ENCODE peak calls at places on chromosomes 16 and 17, in eight cellular contexts. One of them, this sample, is unnamed.

GRCh38 chr17:17412331-17412730 is 64.5 kb upstream of the MED9 start:
- DNase-seq in upper lobe of right lung: peak; percentile 2
- DNase-seq in A549: peak; percentile 52
- DNase-seq in OCI-LY7: no peak
- DNase-seq in left lung: no peak
- DNase-seq in BE2C: no peak
- DNase-seq in mucosa of descending colon: no peak
- DNase-seq in uterus: no peak
- DNase-seq in this sample: no peak

GRCh38 chr16:3173892-3174617 is 13.9 kb upstream of the OR1F1 start:
- DNase-seq in BE2C: peak; percentile 65
- DNase-seq in A549: peak; percentile 85
- DNase-seq in upper lobe of right lung: no peak
- DNase-seq in uterus: no peak
- DNase-seq in left lung: no peak
- DNase-seq in mucosa of descending colon: no peak
- DNase-seq in OCI-LY7: peak; percentile 81
- DNase-seq in this sample: no peak

GRCh38 chr17:57461082-57461481 is 204.8 kb downstream of the MSI2 start:
- DNase-seq in uterus: no peak
- DNase-seq in upper lobe of right lung: no peak
- DNase-seq in A549: no peak
- DNase-seq in left lung: no peak
- DNase-seq in mucosa of descending colon: no peak
- DNase-seq in BE2C: no peak
- DNase-seq in OCI-LY7: no peak
- DNase-seq in this sample: no peak

GRCh38 chr17:36014946-36015345 is 2.8 kb downstream of the CCL23 start:
- DNase-seq in uterus: no peak
- DNase-seq in BE2C: no peak
- DNase-seq in A549: no peak
- DNase-seq in mucosa of descending colon: no peak
- DNase-seq in upper lobe of right lung: no peak
- DNase-seq in OCI-LY7: no peak
- DNase-seq in left lung: no peak
- DNase-seq in this sample: no peak

GRCh38 chr16:86668136-86668535 is 89.8 kb downstream of the FOXL1 start:
- DNase-seq in left lung: no peak
- DNase-seq in OCI-LY7: no peak
- DNase-seq in mucosa of descending colon: no peak
- DNase-seq in upper lobe of right lung: no peak
- DNase-seq in uterus: no peak
- DNase-seq in BE2C: no peak
- DNase-seq in A549: peak; percentile 42
- DNase-seq in this sample: no peak

GRCh38 chr16:57743886-57744645 is 8.5 kb downstream of the KATNB1 start:
- DNase-seq in left lung: no peak
- DNase-seq in A549: no peak
- DNase-seq in mucosa of descending colon: no peak
- DNase-seq in upper lobe of right lung: no peak
- DNase-seq in uterus: no peak
- DNase-seq in BE2C: no peak
- DNase-seq in OCI-LY7: no peak
- DNase-seq in this sample: no peak

GRCh38 chr17:1042486-1042885 is 45.6 kb downstream of the TIMM22 start:
- DNase-seq in BE2C: no peak
- DNase-seq in OCI-LY7: no peak
- DNase-seq in A549: no peak
- DNase-seq in left lung: no peak
- DNase-seq in uterus: no peak
- DNase-seq in mucosa of descending colon: no peak
- DNase-seq in upper lobe of right lung: no peak
- DNase-seq in this sample: no peak

GRCh38 chr16:66304961-66305360 is 61.5 kb upstream of the CDH5 start:
- DNase-seq in OCI-LY7: no peak
- DNase-seq in upper lobe of right lung: no peak
- DNase-seq in left lung: peak; percentile 24
- DNase-seq in BE2C: no peak
- DNase-seq in A549: no peak
- DNase-seq in uterus: no peak
- DNase-seq in mucosa of descending colon: no peak
- DNase-seq in this sample: no peak

GRCh38 chr17:78979780-78980623 is at the start of gene LGALS3BP:
- DNase-seq in uterus: peak; percentile 83
- DNase-seq in upper lobe of right lung: peak; percentile 87
- DNase-seq in left lung: no peak
- DNase-seq in OCI-LY7: no peak
- DNase-seq in mucosa of descending colon: peak; percentile 84
- DNase-seq in A549: peak; percentile 45
- DNase-seq in BE2C: peak; percentile 99
- DNase-seq in this sample: no peak

GRCh38 chr17:75638893-75639292 is 5.7 kb downstream of the SMIM5 start:
- DNase-seq in BE2C: peak; percentile 20
- DNase-seq in mucosa of descending colon: no peak
- DNase-seq in upper lobe of right lung: peak; percentile 61
- DNase-seq in left lung: no peak
- DNase-seq in OCI-LY7: no peak
- DNase-seq in A549: no peak
- DNase-seq in uterus: no peak
- DNase-seq in this sample: no peak

GRCh38 chr17:16300554-16300953 is 52.7 kb downstream of the CENPV start:
- DNase-seq in A549: no peak
- DNase-seq in left lung: no peak
- DNase-seq in mucosa of descending colon: no peak
- DNase-seq in upper lobe of right lung: no peak
- DNase-seq in BE2C: no peak
- DNase-seq in uterus: no peak
- DNase-seq in OCI-LY7: no peak
- DNase-seq in this sample: no peak

GRCh38 chr17:3710951-3711383 is 12.7 kb upstream of the HASPIN start:
- DNase-seq in uterus: no peak
- DNase-seq in OCI-LY7: peak; percentile 96
- DNase-seq in upper lobe of right lung: no peak
- DNase-seq in left lung: no peak
- DNase-seq in BE2C: no peak
- DNase-seq in mucosa of descending colon: no peak
- DNase-seq in A549: no peak
- DNase-seq in this sample: peak; percentile 50

GRCh38 chr16:12158428-12158827 is 181.9 kb downstream of the SNX29 start:
- DNase-seq in left lung: no peak
- DNase-seq in upper lobe of right lung: peak; percentile 25
- DNase-seq in OCI-LY7: no peak
- DNase-seq in uterus: no peak
- DNase-seq in mucosa of descending colon: no peak
- DNase-seq in A549: no peak
- DNase-seq in BE2C: no peak
- DNase-seq in this sample: no peak

GRCh38 chr17:27345141-27345904 is 51.4 kb downstream of the WSB1 start:
- DNase-seq in OCI-LY7: no peak
- DNase-seq in BE2C: no peak
- DNase-seq in uterus: no peak
- DNase-seq in left lung: no peak
- DNase-seq in mucosa of descending colon: no peak
- DNase-seq in A549: no peak
- DNase-seq in upper lobe of right lung: no peak
- DNase-seq in this sample: no peak

GRCh38 chr17:37274432-37274831 is 101.4 kb upstream of the C17orf78 start:
- DNase-seq in BE2C: no peak
- DNase-seq in OCI-LY7: no peak
- DNase-seq in A549: no peak
- DNase-seq in uterus: no peak
- DNase-seq in upper lobe of right lung: no peak
- DNase-seq in mucosa of descending colon: no peak
- DNase-seq in left lung: no peak
- DNase-seq in this sample: no peak

GRCh38 chr16:14097182-14097951 is 26.2 kb downstream of the MRTFB start:
- DNase-seq in upper lobe of right lung: no peak
- DNase-seq in uterus: no peak
- DNase-seq in left lung: no peak
- DNase-seq in mucosa of descending colon: no peak
- DNase-seq in A549: no peak
- DNase-seq in OCI-LY7: no peak
- DNase-seq in BE2C: no peak
- DNase-seq in this sample: no peak

GRCh38 chr17:81064746-81065475 is 30.0 kb downstream of the BAIAP2 start:
- DNase-seq in upper lobe of right lung: no peak
- DNase-seq in OCI-LY7: no peak
- DNase-seq in BE2C: no peak
- DNase-seq in left lung: peak; percentile 61
- DNase-seq in A549: no peak
- DNase-seq in mucosa of descending colon: no peak
- DNase-seq in uterus: no peak
- DNase-seq in this sample: no peak

GRCh38 chr17:50049636-50050035 is 6.3 kb upstream of the ITGA3 start:
- DNase-seq in upper lobe of right lung: no peak
- DNase-seq in OCI-LY7: no peak
- DNase-seq in mucosa of descending colon: peak; percentile 4
- DNase-seq in left lung: no peak
- DNase-seq in A549: peak; percentile 37
- DNase-seq in uterus: no peak
- DNase-seq in BE2C: no peak
- DNase-seq in this sample: no peak

GRCh38 chr16:19709381-19710136 is 8.5 kb downstream of the KNOP1 start:
- DNase-seq in uterus: no peak
- DNase-seq in A549: no peak
- DNase-seq in upper lobe of right lung: no peak
- DNase-seq in left lung: peak; percentile 21
- DNase-seq in BE2C: no peak
- DNase-seq in mucosa of descending colon: no peak
- DNase-seq in OCI-LY7: no peak
- DNase-seq in this sample: no peak

GRCh38 chr17:72392056-72393010 is 271.5 kb downstream of the SOX9 start:
- DNase-seq in upper lobe of right lung: no peak
- DNase-seq in OCI-LY7: peak; percentile 22
- DNase-seq in A549: peak; percentile 78
- DNase-seq in left lung: no peak
- DNase-seq in BE2C: no peak
- DNase-seq in uterus: no peak
- DNase-seq in mucosa of descending colon: no peak
- DNase-seq in this sample: no peak

GRCh38 chr17:42248351-42249179 is 27.6 kb downstream of the STAT5B start:
- DNase-seq in mucosa of descending colon: no peak
- DNase-seq in A549: no peak
- DNase-seq in OCI-LY7: peak; percentile 86
- DNase-seq in BE2C: peak; percentile 80
- DNase-seq in left lung: peak; percentile 84
- DNase-seq in upper lobe of right lung: no peak
- DNase-seq in uterus: peak; percentile 78
- DNase-seq in this sample: peak; percentile 64

GRCh38 chr16:35447010-35447558 is 1987.7 kb downstream of the TP53TG3F start:
- DNase-seq in uterus: no peak
- DNase-seq in mucosa of descending colon: no peak
- DNase-seq in A549: no peak
- DNase-seq in upper lobe of right lung: no peak
- DNase-seq in OCI-LY7: no peak
- DNase-seq in left lung: no peak
- DNase-seq in BE2C: no peak
- DNase-seq in this sample: no peak
- H3K9me3 ChIP-seq in uterus: no peaks in the 10 kb centered on the region
- H3K9me3 ChIP-seq in mucosa of descending colon: peaks cover 82% of the 10 kb centered on the region
- H3K9me3 ChIP-seq in A549: peaks cover 9% of the 10 kb centered on the region
- H3K9me3 ChIP-seq in upper lobe of right lung: peaks cover 20% of the 10 kb centered on the region
- H3K9me3 ChIP-seq in OCI-LY7: peaks cover 16% of the 10 kb centered on the region
- H3K9me3 ChIP-seq in left lung: peaks cover 95% of the 10 kb centered on the region
- H3K9me3 ChIP-seq in BE2C: peaks cover 14% of the 10 kb centered on the region
- H3K9me3 ChIP-seq in this sample: no peaks in the 10 kb centered on the region

GRCh38 chr16:78200023-78200389 is 100.6 kb downstream of the WWOX start:
- DNase-seq in uterus: no peak
- DNase-seq in left lung: no peak
- DNase-seq in BE2C: no peak
- DNase-seq in OCI-LY7: no peak
- DNase-seq in mucosa of descending colon: no peak
- DNase-seq in upper lobe of right lung: no peak
- DNase-seq in A549: no peak
- DNase-seq in this sample: no peak
- H3K9me3 ChIP-seq in uterus: no peaks in the 10 kb centered on the region
- H3K9me3 ChIP-seq in left lung: no peaks in the 10 kb centered on the region
- H3K9me3 ChIP-seq in BE2C: no peaks in the 10 kb centered on the region
- H3K9me3 ChIP-seq in OCI-LY7: no peaks in the 10 kb centered on the region
- H3K9me3 ChIP-seq in mucosa of descending colon: no peaks in the 10 kb centered on the region
- H3K9me3 ChIP-seq in upper lobe of right lung: no peaks in the 10 kb centered on the region
- H3K9me3 ChIP-seq in A549: no peaks in the 10 kb centered on the region
- H3K9me3 ChIP-seq in this sample: no peaks in the 10 kb centered on the region

DNA sequence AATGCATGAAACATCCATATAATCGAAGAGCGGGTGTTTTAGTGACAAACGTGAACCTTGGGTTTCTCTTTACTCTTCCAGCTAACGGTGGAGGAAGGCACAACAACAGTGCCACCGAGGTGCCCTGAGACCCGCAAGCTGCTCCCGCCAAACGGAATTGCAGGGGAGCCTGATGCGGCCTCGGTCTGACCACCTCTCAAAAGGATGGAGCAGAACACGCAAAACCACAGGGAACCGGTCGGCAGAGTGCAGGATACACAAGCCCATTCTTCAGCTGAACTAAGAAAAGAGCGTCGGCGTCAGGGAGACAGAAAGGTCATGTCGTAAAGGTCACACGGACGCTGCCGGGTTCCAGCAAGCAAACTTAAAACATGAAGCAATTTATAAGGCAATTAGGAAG is 109.5 kb upstream of the ZNF750 start:
- DNase-seq in BE2C: no peak
- DNase-seq in mucosa of descending colon: no peak
- DNase-seq in OCI-LY7: no peak
- DNase-seq in upper lobe of right lung: peak; percentile 26
- DNase-seq in uterus: no peak
- DNase-seq in left lung: peak; percentile 26
- DNase-seq in A549: no peak
- DNase-seq in this sample: no peak
- H3K9me3 ChIP-seq in BE2C: peaks cover 16% of the 10 kb centered on the region
- H3K9me3 ChIP-seq in mucosa of descending colon: peaks cover 36% of the 10 kb centered on the region
- H3K9me3 ChIP-seq in OCI-LY7: peaks cover 20% of the 10 kb centered on the region
- H3K9me3 ChIP-seq in upper lobe of right lung: peaks cover 18% of the 10 kb centered on the region
- H3K9me3 ChIP-seq in uterus: peaks cover 18% of the 10 kb centered on the region
- H3K9me3 ChIP-seq in left lung: peaks cover 28% of the 10 kb centered on the region
- H3K9me3 ChIP-seq in A549: peaks cover 95% of the 10 kb centered on the region
- H3K9me3 ChIP-seq in this sample: peaks cover 6% of the 10 kb centered on the region

GRCh38 chr16:79069634-79070033 is 530.9 kb downstream of the MAF start:
- DNase-seq in uterus: no peak
- DNase-seq in OCI-LY7: no peak
- DNase-seq in left lung: no peak
- DNase-seq in mucosa of descending colon: no peak
- DNase-seq in A549: no peak
- DNase-seq in BE2C: no peak
- DNase-seq in upper lobe of right lung: no peak
- DNase-seq in this sample: no peak

GRCh38 chr16:79069118-79069517 is 531.4 kb downstream of the MAF start:
- DNase-seq in BE2C: no peak
- DNase-seq in left lung: no peak
- DNase-seq in uterus: no peak
- DNase-seq in A549: no peak
- DNase-seq in upper lobe of right lung: no peak
- DNase-seq in mucosa of descending colon: no peak
- DNase-seq in OCI-LY7: no peak
- DNase-seq in this sample: no peak

GRCh38 chr16:79067600-79067999 is 532.9 kb downstream of the MAF start:
- DNase-seq in mucosa of descending colon: no peak
- DNase-seq in left lung: no peak
- DNase-seq in A549: no peak
- DNase-seq in BE2C: no peak
- DNase-seq in OCI-LY7: no peak
- DNase-seq in uterus: no peak
- DNase-seq in upper lobe of right lung: no peak
- DNase-seq in this sample: no peak

GRCh38 chr16:79073560-79073959 is 527.0 kb downstream of the MAF start:
- DNase-seq in left lung: no peak
- DNase-seq in A549: no peak
- DNase-seq in mucosa of descending colon: no peak
- DNase-seq in OCI-LY7: no peak
- DNase-seq in uterus: no peak
- DNase-seq in BE2C: no peak
- DNase-seq in upper lobe of right lung: no peak
- DNase-seq in this sample: no peak

GRCh38 chr16:79071424-79071823 is 529.1 kb downstream of the MAF start:
- DNase-seq in OCI-LY7: no peak
- DNase-seq in BE2C: no peak
- DNase-seq in mucosa of descending colon: no peak
- DNase-seq in A549: no peak
- DNase-seq in left lung: no peak
- DNase-seq in uterus: peak; percentile 55
- DNase-seq in upper lobe of right lung: no peak
- DNase-seq in this sample: no peak
- H3K9me3 ChIP-seq in OCI-LY7: no peaks in the 10 kb centered on the region
- H3K9me3 ChIP-seq in BE2C: no peaks in the 10 kb centered on the region
- H3K9me3 ChIP-seq in mucosa of descending colon: no peaks in the 10 kb centered on the region
- H3K9me3 ChIP-seq in A549: no peaks in the 10 kb centered on the region
- H3K9me3 ChIP-seq in left lung: no peaks in the 10 kb centered on the region
- H3K9me3 ChIP-seq in uterus: no peaks in the 10 kb centered on the region
- H3K9me3 ChIP-seq in upper lobe of right lung: no peaks in the 10 kb centered on the region
- H3K9me3 ChIP-seq in this sample: no peaks in the 10 kb centered on the region

This sample was measured in T-helper 17 cell.